ENCODE peak calls at places on chromosomes 16 and 17, in five cellular contexts. B is hepatic stellate cell; E is stimulated activated CD8-positive, alpha-beta memory T cell treated with anti-CD3 and anti-CD28 coated beads, Interleukin-15, amount 100 ng/mL, for 24 hours; S is uterus; T is GM18507. O is an unnamed sample.

GRCh38 chr17:18959845-18960240 is 7.9 kb downstream of the SLC5A10 start:
- DNase-seq in B (no peak), E (no peak), S (no peak), T (no peak), O (no peak)

GRCh38 chr16:29972500-29972899 is 1.2 kb upstream of the TAOK2 start:
- DNase-seq in B (no peak), E (no peak), S (no peak), T (no peak), O (no peak)

GRCh38 chr17:21286066-21286770 is 1.7 kb downstream of the MAP2K3 start:
- DNase-seq in B (peak), E (no peak), S (peak), T (no peak), O (peak)

GRCh38 chr16:8430401-8430800 is 159.9 kb downstream of the TMEM114 start:
- DNase-seq in B (no peak), E (no peak), S (no peak), T (no peak), O (no peak)

GRCh38 chr16:86649875-86650274 is 71.5 kb downstream of the FOXL1 start:
- DNase-seq in B (no peak), E (no peak), S (no peak), T (no peak), O (no peak)

GRCh38 chr17:31475378-31476162 is 84.1 kb downstream of the RAB11FIP4 start:
- DNase-seq in B (no peak), E (no peak), S (no peak), T (no peak), O (no peak)

GRCh38 chr17:37848690-37849616 is 75.3 kb upstream of the TBC1D3K start:
- DNase-seq in B (peak), E (no peak), S (no peak), T (no peak), O (peak)

GRCh38 chr16:1057252-1057932 is 15.2 kb upstream of the SSTR5 start:
- DNase-seq in B (peak), E (peak), S (no peak), T (peak), O (no peak)

GRCh38 chr17:50198026-50198669 is 3.3 kb downstream of the COL1A1 start:
- DNase-seq in B (no peak), E (no peak), S (peak), T (no peak), O (no peak)